ENCODE peak calls at places on chromosomes 2 and 18, in five cellular contexts. K is neuronal stem cell, Q is H9, O is H1, C is trophoblast cell. G is an unnamed sample.

GRCh38 chr2:98911376-98912154 is 24.5 kb downstream of the CRACDL start:
- DNase-seq in Q (no peak), O (peak), K (no peak), C (no peak), G (no peak)

GRCh38 chr2:152098798-152099654 is at the start of gene CACNB4:
- DNase-seq in C (no peak), K (peak), O (peak), Q (peak), G (peak)

GRCh38 chr2:158112971-158113370 is 11.3 kb downstream of the UPP2 start:
- DNase-seq in C (no peak), K (no peak), O (no peak), Q (no peak), G (no peak)

GRCh38 chr2:5125017-5125730 is 567.0 kb upstream of the SOX11 start:
- DNase-seq in K (peak), O (no peak), Q (no peak), C (no peak), G (no peak)

GRCh38 chr2:44168684-44169154 is at the start of gene PPM1B:
- DNase-seq in Q (no peak), C (no peak), K (no peak), O (peak), G (no peak)

GRCh38 chr2:15662579-15662978 is 70.9 kb downstream of the DDX1 start:
- DNase-seq in C (no peak), O (no peak), Q (no peak), K (no peak), G (no peak)

GRCh38 chr2:198376677-198377076 is 572.3 kb downstream of the PLCL1 start:
- DNase-seq in C (peak), Q (no peak), K (no peak), O (no peak), G (no peak)

GRCh38 chr2:109258905-109259540 is 130.0 kb downstream of the SH3RF3 start:
- DNase-seq in O (no peak), K (no peak), Q (peak), C (no peak), G (no peak)

GRCh38 chr2:37652199-37652640 is 19.2 kb downstream of the CDC42EP3 start:
- DNase-seq in Q (no peak), C (peak), K (no peak), O (no peak), G (peak)

GRCh38 chr2:8219631-8220393 is 462.0 kb upstream of the ID2 start:
- DNase-seq in O (no peak), K (no peak), C (no peak), Q (no peak), G (no peak)

GRCh38 chr2:96146151-96146880 is 1.1 kb upstream of the DUSP2 start:
- DNase-seq in C (peak), Q (peak), O (no peak), K (no peak), G (no peak)

GRCh38 chr2:110869472-110870446 is 137.4 kb downstream of the ACOXL start:
- DNase-seq in Q (peak), O (no peak), C (no peak), K (no peak), G (peak)

GRCh38 chr2:36477744-36478143 is 120.2 kb downstream of the FEZ2 start:
- DNase-seq in C (no peak), K (no peak), O (no peak), Q (no peak), G (no peak)

GRCh38 chr18:3150688-3151087 is 69.1 kb downstream of the MYOM1 start:
- DNase-seq in K (no peak), Q (no peak), O (no peak), C (no peak), G (no peak)

GRCh38 chr18:3148930-3149535 is 70.7 kb downstream of the MYOM1 start:
- DNase-seq in Q (no peak), O (no peak), C (no peak), K (no peak), G (peak)

GRCh38 chr18:3152294-3152693 is 67.5 kb downstream of the MYOM1 start:
- DNase-seq in K (no peak), O (no peak), Q (no peak), C (no peak), G (no peak)

GRCh38 chr18:3151379-3152264 is 68.1 kb downstream of the MYOM1 start:
- DNase-seq in K (peak), C (peak), O (no peak), Q (no peak), G (peak)

GRCh38 chr18:3150274-3150673 is 69.5 kb downstream of the MYOM1 start:
- DNase-seq in C (no peak), K (no peak), Q (no peak), O (no peak), G (no peak)
- H2BK12ac ChIP-seq in C (no peak), K (no peak), Q (no peak), O (no peak), G (no peak)

GRCh38 chr2:236965841-236966096 is 119.9 kb upstream of the COPS8 start:
- DNase-seq in K (no peak), C (no peak), O (no peak), Q (no peak), G (no peak)
- H2BK12ac ChIP-seq in K (no peak), C (no peak), O (no peak), Q (no peak), G (no peak)

GRCh38 chr2:25521665-25522387 is 151.6 kb downstream of the DTNB start:
- DNase-seq in C (peak), K (peak), O (no peak), Q (no peak), G (peak)
- H2BK12ac ChIP-seq in C (no peak), K (no peak), O (no peak), Q (no peak), G (no peak)

DNA sequence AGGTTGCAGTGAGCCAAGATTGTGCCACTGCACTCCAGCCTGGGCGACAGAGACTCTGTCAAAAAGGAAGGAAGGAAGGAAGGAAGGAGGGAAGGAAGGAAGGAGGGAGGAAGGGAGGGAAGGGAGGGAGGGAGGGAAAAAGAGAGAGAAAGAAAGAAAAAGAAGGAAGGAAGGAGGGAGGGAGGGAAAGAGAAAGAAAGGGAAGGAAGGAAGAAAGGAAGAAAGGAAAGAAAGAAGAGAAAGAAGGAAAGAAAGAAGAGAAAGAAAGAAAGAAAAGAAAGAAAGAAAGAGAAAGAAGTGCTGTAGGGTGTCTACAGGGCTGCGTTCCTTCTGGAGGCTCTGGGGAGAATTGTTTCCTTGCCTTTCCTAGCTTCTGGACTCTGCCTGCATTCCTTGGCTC is 22.5 kb upstream of the RAB11FIP5 start:
- DNase-seq in Q (no peak), C (no peak), K (no peak), O (no peak), G (no peak)
- H2BK12ac ChIP-seq in Q (no peak), C (no peak), K (no peak), O (no peak), G (no peak)

GRCh38 chr2:55856936-55857335 is 66.6 kb downstream of the EFEMP1 start:
- DNase-seq in C (no peak), Q (no peak), O (no peak), K (no peak), G (no peak)
- H2BK12ac ChIP-seq in C (no peak), Q (no peak), O (no peak), K (no peak), G (no peak)

GRCh38 chr2:160940699-160941098 is 219.5 kb upstream of the TANK start:
- DNase-seq in O (no peak), K (no peak), Q (no peak), C (no peak), G (no peak)
- H2BK12ac ChIP-seq in O (no peak), K (no peak), Q (no peak), C (no peak), G (no peak)